ENCODE peak calls at places on chromosomes 16 and 17, in ten cellular contexts. One of them, this sample, is unnamed.
A peak's percentile ranks its signal among the peaks of the same experiment; 100 is the strongest.

GRCh38 chr17:62187681-62188080 is 122.6 kb upstream of the MED13 start:
- DNase-seq in ACHN: no peak
- DNase-seq in NCI-H1417: no peak
- DNase-seq in effector CD4-positive, alpha-beta T cell: no peak
- DNase-seq in substantia nigra: no peak
- DNase-seq in fibroblast of lung: peak; percentile 59
- DNase-seq in ecto neural progenitor cell: no peak
- DNase-seq in fibroblast of gingiva: no peak
- DNase-seq in activated CD4-positive, alpha-beta T cell treated with anti-CD3 and anti-CD28 coated beads, Interleukin-2, amount 50 U/mL, for 1 hour: no peak
- DNase-seq in HTR-8/SVneo: no peak
- DNase-seq in this sample: no peak

GRCh38 chr16:27618140-27618539 is 68.2 kb downstream of the KATNIP start:
- DNase-seq in ACHN: no peak
- DNase-seq in NCI-H1417: no peak
- DNase-seq in effector CD4-positive, alpha-beta T cell: no peak
- DNase-seq in substantia nigra: no peak
- DNase-seq in fibroblast of lung: no peak
- DNase-seq in ecto neural progenitor cell: no peak
- DNase-seq in fibroblast of gingiva: no peak
- DNase-seq in activated CD4-positive, alpha-beta T cell treated with anti-CD3 and anti-CD28 coated beads, Interleukin-2, amount 50 U/mL, for 1 hour: no peak
- DNase-seq in HTR-8/SVneo: no peak
- DNase-seq in this sample: no peak

GRCh38 chr17:71496552-71496951 is 624.3 kb upstream of the SOX9 start:
- DNase-seq in ACHN: no peak
- DNase-seq in NCI-H1417: no peak
- DNase-seq in effector CD4-positive, alpha-beta T cell: no peak
- DNase-seq in substantia nigra: no peak
- DNase-seq in fibroblast of lung: no peak
- DNase-seq in ecto neural progenitor cell: no peak
- DNase-seq in fibroblast of gingiva: no peak
- DNase-seq in activated CD4-positive, alpha-beta T cell treated with anti-CD3 and anti-CD28 coated beads, Interleukin-2, amount 50 U/mL, for 1 hour: no peak
- DNase-seq in HTR-8/SVneo: no peak
- DNase-seq in this sample: no peak

GRCh38 chr17:17732892-17733670 is 51.8 kb downstream of the RAI1 start:
- DNase-seq in ACHN: peak; percentile 56
- DNase-seq in NCI-H1417: no peak
- DNase-seq in effector CD4-positive, alpha-beta T cell: no peak
- DNase-seq in substantia nigra: no peak
- DNase-seq in fibroblast of lung: no peak
- DNase-seq in ecto neural progenitor cell: no peak
- DNase-seq in fibroblast of gingiva: peak; percentile 24
- DNase-seq in activated CD4-positive, alpha-beta T cell treated with anti-CD3 and anti-CD28 coated beads, Interleukin-2, amount 50 U/mL, for 1 hour: no peak
- DNase-seq in HTR-8/SVneo: peak; percentile 65
- DNase-seq in this sample: peak; percentile 25

GRCh38 chr17:1160591-1161041 is 19.2 kb downstream of the ABR start:
- DNase-seq in ACHN: peak; percentile 20
- DNase-seq in NCI-H1417: no peak
- DNase-seq in effector CD4-positive, alpha-beta T cell: no peak
- DNase-seq in substantia nigra: no peak
- DNase-seq in fibroblast of lung: no peak
- DNase-seq in ecto neural progenitor cell: no peak
- DNase-seq in fibroblast of gingiva: no peak
- DNase-seq in activated CD4-positive, alpha-beta T cell treated with anti-CD3 and anti-CD28 coated beads, Interleukin-2, amount 50 U/mL, for 1 hour: no peak
- DNase-seq in HTR-8/SVneo: no peak
- DNase-seq in this sample: no peak

GRCh38 chr16:77289331-77289809 is 90.2 kb downstream of the SYCE1L start:
- DNase-seq in ACHN: peak; percentile 83
- DNase-seq in NCI-H1417: no peak
- DNase-seq in effector CD4-positive, alpha-beta T cell: no peak
- DNase-seq in substantia nigra: no peak
- DNase-seq in fibroblast of lung: peak; percentile 68
- DNase-seq in ecto neural progenitor cell: no peak
- DNase-seq in fibroblast of gingiva: peak; percentile 19
- DNase-seq in activated CD4-positive, alpha-beta T cell treated with anti-CD3 and anti-CD28 coated beads, Interleukin-2, amount 50 U/mL, for 1 hour: no peak
- DNase-seq in HTR-8/SVneo: peak; percentile 19
- DNase-seq in this sample: no peak

GRCh38 chr16:67470314-67470713 is 10.6 kb downstream of the ATP6V0D1 start:
- DNase-seq in ACHN: no peak
- DNase-seq in NCI-H1417: peak; percentile 17
- DNase-seq in effector CD4-positive, alpha-beta T cell: no peak
- DNase-seq in substantia nigra: peak; percentile 74
- DNase-seq in fibroblast of lung: no peak
- DNase-seq in ecto neural progenitor cell: no peak
- DNase-seq in fibroblast of gingiva: peak; percentile 72
- DNase-seq in activated CD4-positive, alpha-beta T cell treated with anti-CD3 and anti-CD28 coated beads, Interleukin-2, amount 50 U/mL, for 1 hour: no peak
- DNase-seq in HTR-8/SVneo: no peak
- DNase-seq in this sample: no peak

GRCh38 chr17:58338907-58339774 is 10.5 kb upstream of the TSPOAP1 start:
- DNase-seq in ACHN: peak; percentile 42
- DNase-seq in NCI-H1417: no peak
- DNase-seq in effector CD4-positive, alpha-beta T cell: no peak
- DNase-seq in substantia nigra: peak; percentile 22
- DNase-seq in fibroblast of lung: peak; percentile 70
- DNase-seq in ecto neural progenitor cell: peak; percentile 78
- DNase-seq in fibroblast of gingiva: no peak
- DNase-seq in activated CD4-positive, alpha-beta T cell treated with anti-CD3 and anti-CD28 coated beads, Interleukin-2, amount 50 U/mL, for 1 hour: no peak
- DNase-seq in HTR-8/SVneo: peak; percentile 84
- DNase-seq in this sample: no peak

GRCh38 chr16:27355610-27356009 is 41.8 kb downstream of the IL4R start:
- DNase-seq in ACHN: peak; percentile 52
- DNase-seq in NCI-H1417: no peak
- DNase-seq in effector CD4-positive, alpha-beta T cell: no peak
- DNase-seq in substantia nigra: no peak
- DNase-seq in fibroblast of lung: peak; percentile 39
- DNase-seq in ecto neural progenitor cell: no peak
- DNase-seq in fibroblast of gingiva: peak; percentile 39
- DNase-seq in activated CD4-positive, alpha-beta T cell treated with anti-CD3 and anti-CD28 coated beads, Interleukin-2, amount 50 U/mL, for 1 hour: peak; percentile 54
- DNase-seq in HTR-8/SVneo: no peak
- DNase-seq in this sample: peak; percentile 39

GRCh38 chr16:17367034-17367433 is 103.7 kb downstream of the XYLT1 start:
- DNase-seq in ACHN: no peak
- DNase-seq in NCI-H1417: no peak
- DNase-seq in effector CD4-positive, alpha-beta T cell: no peak
- DNase-seq in substantia nigra: no peak
- DNase-seq in fibroblast of lung: no peak
- DNase-seq in ecto neural progenitor cell: no peak
- DNase-seq in fibroblast of gingiva: no peak
- DNase-seq in activated CD4-positive, alpha-beta T cell treated with anti-CD3 and anti-CD28 coated beads, Interleukin-2, amount 50 U/mL, for 1 hour: no peak
- DNase-seq in HTR-8/SVneo: no peak
- DNase-seq in this sample: no peak